ENCODE peak calls at places on chromosomes 2 and 18, in five cellular contexts. N is WTC11, C is GM12878, K is K562, H is HepG2. E is an unnamed sample.

GRCh38 chr18:32287873-32288272 is 98.0 kb downstream of the MEP1B start:
- DNase-seq in N (no peak), C (no peak), K (no peak), H (no peak), E (no peak)

GRCh38 chr2:214902273-214902672 is 92.8 kb upstream of the BARD1 start:
- DNase-seq in N (no peak), C (no peak), K (no peak), H (no peak), E (no peak)

GRCh38 chr18:44051088-44051487 is 629.6 kb upstream of the SETBP1 start:
- DNase-seq in N (no peak), C (no peak), K (no peak), H (no peak), E (no peak)

GRCh38 chr2:62152000-62152399 is 43.9 kb upstream of the B3GNT2 start:
- DNase-seq in N (no peak), C (no peak), K (no peak), H (no peak), E (peak)

GRCh38 chr18:48860276-48861180 is 90.2 kb downstream of the SMAD7 start:
- DNase-seq in N (peak), C (no peak), K (no peak), H (no peak), E (no peak)

GRCh38 chr18:66792466-66792865 is 188.6 kb upstream of the CDH19 start:
- DNase-seq in N (no peak), C (no peak), K (no peak), H (no peak), E (no peak)

GRCh38 chr2:195820373-195820772 is 163.3 kb downstream of the SLC39A10 start:
- DNase-seq in N (no peak), C (no peak), K (no peak), H (no peak), E (no peak)

GRCh38 chr18:32770181-32770650 is 2.6 kb downstream of the KLHL14 start:
- DNase-seq in N (peak), C (no peak), K (no peak), H (peak), E (no peak)

GRCh38 chr2:176744156-176744555 is 468.4 kb upstream of the HNRNPA3 start:
- DNase-seq in N (no peak), C (no peak), K (no peak), H (no peak), E (no peak)

GRCh38 chr2:27566628-27567027 is 16.2 kb upstream of the ZNF512 start:
- DNase-seq in N (no peak), C (no peak), K (no peak), H (no peak), E (no peak)

GRCh38 chr2:213991454-213992108 is 419.3 kb upstream of the VWC2L start:
- DNase-seq in N (no peak), C (no peak), K (no peak), H (no peak), E (no peak)

GRCh38 chr2:3238951-3239841 is 138.4 kb downstream of the EIPR1 start:
- DNase-seq in N (no peak), C (no peak), K (no peak), H (no peak), E (no peak)

GRCh38 chr2:151111599-151112278 is 149.9 kb downstream of the RBM43 start:
- DNase-seq in N (no peak), C (no peak), K (no peak), H (no peak), E (peak)

GRCh38 chr18:7567487-7568425 is 640 bp downstream of the PTPRM start:
- DNase-seq in N (peak), C (no peak), K (no peak), H (no peak), E (peak)

GRCh38 chr2:55992465-55992864 is 68.9 kb upstream of the EFEMP1 start:
- DNase-seq in N (no peak), C (no peak), K (no peak), H (peak), E (peak)

GRCh38 chr18:46416706-46417638 is 240.0 kb downstream of the LOXHD1 start:
- DNase-seq in N (no peak), C (no peak), K (peak), H (no peak), E (no peak)

GRCh38 chr2:113142290-113142689 is 14.9 kb downstream of the IL1RN start:
- DNase-seq in N (no peak), C (no peak), K (no peak), H (no peak), E (no peak)

GRCh38 chr2:222518570-222519381 is 94.4 kb downstream of the SGPP2 start:
- DNase-seq in N (no peak), C (no peak), K (no peak), H (no peak), E (no peak)

GRCh38 chr2:64637000-64637628 is 16.6 kb downstream of the SERTAD2 start:
- DNase-seq in N (no peak), C (peak), K (no peak), H (no peak), E (no peak)

GRCh38 chr2:28855193-28855592 is 14.9 kb downstream of the TRMT61B start:
- DNase-seq in N (no peak), C (no peak), K (no peak), H (no peak), E (no peak)

GRCh38 chr2:217839750-217840107 is 163.1 kb downstream of the TNS1 start:
- DNase-seq in N (no peak), C (no peak), K (no peak), H (no peak), E (no peak)

GRCh38 chr2:214127178-214127970 is 283.5 kb upstream of the VWC2L start:
- DNase-seq in N (no peak), C (no peak), K (no peak), H (no peak), E (no peak)

GRCh38 chr18:75408554-75409506 is 18.7 kb downstream of the SMIM21 start:
- DNase-seq in N (no peak), C (no peak), K (peak), H (peak), E (peak)

GRCh38 chr2:45024600-45025291 is 15.5 kb upstream of the SIX2 start:
- DNase-seq in N (no peak), C (no peak), K (peak), H (no peak), E (peak)

GRCh38 chr2:184562532-184562931 is 35.8 kb upstream of the ZNF804A start:
- DNase-seq in N (no peak), C (no peak), K (no peak), H (no peak), E (no peak)

GRCh38 chr2:58633576-58634365 is 392.6 kb upstream of the FANCL start:
- DNase-seq in N (no peak), C (no peak), K (no peak), H (peak), E (peak)

GRCh38 chr2:100125641-100126040 is 16.7 kb downstream of the AFF3 start:
- DNase-seq in N (no peak), C (no peak), K (no peak), H (no peak), E (no peak)

GRCh38 chr2:20670315-20671035 is 3.5 kb downstream of the GDF7 start:
- DNase-seq in N (peak), C (no peak), K (no peak), H (no peak), E (no peak)
- TF ChIP-seq ESRRA in N (no peak), C (no peak), K (no peak), H (no peak), E (no peak)

GRCh38 chr2:171391532-171391931 is 42.3 kb downstream of the METTL8 start:
- DNase-seq in N (no peak), C (no peak), K (no peak), H (no peak), E (no peak)
- TF ChIP-seq MAX in N (no peak), C (no peak), K (no peak), H (no peak), E (no peak)

GRCh38 chr2:1162768-1163584 is 212.3 kb downstream of the SNTG2 start:
- DNase-seq in N (no peak), C (no peak), K (no peak), H (no peak), E (no peak)
- TF ChIP-seq ESRRA in N (no peak), C (no peak), K (no peak), H (no peak), E (no peak)

GRCh38 chr2:191299866-191300265 is 54.7 kb downstream of the MYO1B start:
- DNase-seq in N (no peak), C (no peak), K (no peak), H (no peak), E (no peak)

GRCh38 chr2:191304939-191305875 is 60.0 kb downstream of the MYO1B start:
- DNase-seq in N (no peak), C (no peak), K (no peak), H (no peak), E (no peak)

GRCh38 chr2:191303349-191304005 is 58.3 kb downstream of the MYO1B start:
- DNase-seq in N (no peak), C (no peak), K (no peak), H (peak), E (no peak)

GRCh38 chr2:191301971-191302370 is 56.8 kb downstream of the MYO1B start:
- DNase-seq in N (no peak), C (no peak), K (no peak), H (no peak), E (no peak)

GRCh38 chr2:191302459-191303155 is 57.4 kb downstream of the MYO1B start:
- DNase-seq in N (no peak), C (no peak), K (peak), H (peak), E (peak)
- TF ChIP-seq MAX in N (no peak), C (no peak), K (no peak), H (no peak), E (no peak)

GRCh38 chr2:71465356-71465755 is 12.0 kb downstream of the DYSF start:
- DNase-seq in N (no peak), C (no peak), K (no peak), H (no peak), E (no peak)
- TF ChIP-seq ESRRA in N (no peak), C (no peak), K (no peak), H (no peak), E (no peak)

GRCh38 chr2:6919912-6920905 is 3.0 kb downstream of the RNF144A start:
- DNase-seq in N (no peak), C (no peak), K (no peak), H (no peak), E (no peak)
- TF ChIP-seq MAX in N (no peak), C (no peak), K (no peak), H (no peak), E (no peak)

GRCh38 chr2:10947005-10947440 is 35.3 kb downstream of the KCNF1 start:
- DNase-seq in N (no peak), C (no peak), K (no peak), H (no peak), E (no peak)
- TF ChIP-seq ESRRA in N (no peak), C (no peak), K (no peak), H (no peak), E (no peak)

GRCh38 chr2:156486175-156486574 is 50.0 kb downstream of the GPD2 start:
- DNase-seq in N (no peak), C (no peak), K (no peak), H (no peak), E (no peak)
- TF ChIP-seq MAX in N (no peak), C (no peak), K (no peak), H (no peak), E (no peak)

GRCh38 chr2:102848366-102848839 is 86.6 kb downstream of the TMEM182 start:
- DNase-seq in N (peak), C (no peak), K (peak), H (peak), E (peak)
- TF ChIP-seq ESRRA in N (no peak), C (no peak), K (no peak), H (no peak), E (no peak)

E was measured in A549.